ENCODE peak calls at places on chromosomes 1 and 21, in six cellular contexts. S is iPS-NIHi11; I is GM23338; K is activated CD8-positive, alpha-beta memory T cell treated with anti-CD3 and anti-CD28 coated beads for 1 hour; Z is activated T-cell treated with anti-CD3 and anti-CD28 coated beads for 1 hour; X is RPMI8226. A is an unnamed sample.

GRCh38 chr1:208985231-208985630 is 598.3 kb upstream of the CAMK1G start:
- DNase-seq in S (no peak), I (no peak), K (no peak), Z (no peak), X (no peak), A (no peak)

GRCh38 chr21:44724926-44725325 is 13.6 kb upstream of the TSPEAR start:
- DNase-seq in S (no peak), I (no peak), K (no peak), Z (no peak), X (no peak), A (no peak)

GRCh38 chr1:41698916-41699860 is 214.7 kb upstream of the EDN2 start:
- DNase-seq in S (no peak), I (no peak), K (no peak), Z (no peak), X (peak; percentile 100), A (no peak)

GRCh38 chr1:170678196-170678595 is 14.3 kb downstream of the PRRX1 start:
- DNase-seq in S (no peak), I (no peak), K (no peak), Z (no peak), X (no peak), A (no peak)

GRCh38 chr21:36949171-36950141 is 17.0 kb downstream of the HLCS start:
- DNase-seq in S (no peak), I (peak; percentile 39), K (no peak), Z (no peak), X (no peak), A (no peak)

GRCh38 chr1:61162513-61163274 is 80.3 kb downstream of the NFIA start:
- DNase-seq in S (no peak), I (no peak), K (no peak), Z (no peak), X (no peak), A (no peak)

GRCh38 chr1:228830185-228830953 is 95.1 kb downstream of the RHOU start:
- DNase-seq in S (peak; percentile 40), I (peak; percentile 54), K (no peak), Z (no peak), X (peak; percentile 58), A (no peak)

GRCh38 chr1:109535971-109536491 is 3.6 kb upstream of the GPR61 start:
- DNase-seq in S (no peak), I (no peak), K (no peak), Z (no peak), X (no peak), A (peak; percentile 42)

GRCh38 chr1:51621161-51621560 is 4.3 kb downstream of the OSBPL9 start:
- DNase-seq in S (no peak), I (peak; percentile 56), K (no peak), Z (no peak), X (no peak), A (no peak)